ENCODE peak calls at places on chromosomes 7 and 10, in nine cellular contexts. H is IMR-90; B is Panc1; E is cardiac muscle cell; M is ovary; K is fibroblast of lung; J is CD8-positive, alpha-beta T cell; I is small intestine; X is uterus. U is an unnamed sample.

GRCh38 chr10:105956550-105956949 is 1208.0 kb downstream of the SORCS1 start:
- DNase-seq in H (no peak), B (no peak), E (no peak), M (no peak), K (no peak), J (no peak), I (no peak), X (no peak), U (no peak)

GRCh38 chr7:74587435-74588126 is 69.9 kb upstream of the GTF2I start:
- DNase-seq in H (peak; percentile 89), B (no peak), E (peak; percentile 97), M (peak; percentile 90), K (peak; percentile 91), J (no peak), I (peak; percentile 50), X (peak; percentile 89), U (peak; percentile 90)

GRCh38 chr7:157710396-157710795 is 373.6 kb downstream of the DNAJB6 start:
- DNase-seq in H (no peak), B (no peak), E (no peak), M (no peak), K (no peak), J (no peak), I (no peak), X (no peak), U (no peak)

GRCh38 chr10:29811751-29812427 is 177.1 kb upstream of the SVIL start:
- DNase-seq in H (peak; percentile 98), B (peak; percentile 55), E (peak; percentile 92), M (peak; percentile 70), K (peak; percentile 99), J (no peak), I (no peak), X (peak; percentile 92), U (no peak)

GRCh38 chr7:11026452-11027359 is 53.0 kb downstream of the PHF14 start:
- DNase-seq in H (peak; percentile 0), B (no peak), E (peak; percentile 1), M (no peak), K (peak; percentile 2), J (no peak), I (no peak), X (no peak), U (no peak)

GRCh38 chr7:46932656-46933424 is 649.1 kb downstream of the TNS3 start:
- DNase-seq in H (peak; percentile 96), B (peak; percentile 59), E (peak; percentile 98), M (peak; percentile 16), K (peak; percentile 95), J (no peak), I (no peak), X (peak; percentile 87), U (no peak)

GRCh38 chr7:151088856-151089699 is 2.8 kb downstream of the AGAP3 start:
- DNase-seq in H (peak; percentile 76), B (no peak), E (peak; percentile 57), M (peak; percentile 60), K (peak; percentile 63), J (no peak), I (peak; percentile 20), X (peak; percentile 65), U (peak; percentile 68)

GRCh38 chr10:51321968-51322367 is 247.7 kb downstream of the PRKG1 start:
- DNase-seq in H (peak; percentile 57), B (no peak), E (peak; percentile 47), M (no peak), K (no peak), J (no peak), I (no peak), X (no peak), U (no peak)

GRCh38 chr10:31599626-31600504 is 280.8 kb downstream of the ZEB1 start:
- DNase-seq in H (peak; percentile 15), B (no peak), E (no peak), M (no peak), K (no peak), J (no peak), I (no peak), X (no peak), U (no peak)

GRCh38 chr7:70893985-70894722 is 237.8 kb upstream of the GALNT17 start:
- DNase-seq in H (no peak), B (no peak), E (no peak), M (no peak), K (no peak), J (no peak), I (no peak), X (no peak), U (no peak)

DNA sequence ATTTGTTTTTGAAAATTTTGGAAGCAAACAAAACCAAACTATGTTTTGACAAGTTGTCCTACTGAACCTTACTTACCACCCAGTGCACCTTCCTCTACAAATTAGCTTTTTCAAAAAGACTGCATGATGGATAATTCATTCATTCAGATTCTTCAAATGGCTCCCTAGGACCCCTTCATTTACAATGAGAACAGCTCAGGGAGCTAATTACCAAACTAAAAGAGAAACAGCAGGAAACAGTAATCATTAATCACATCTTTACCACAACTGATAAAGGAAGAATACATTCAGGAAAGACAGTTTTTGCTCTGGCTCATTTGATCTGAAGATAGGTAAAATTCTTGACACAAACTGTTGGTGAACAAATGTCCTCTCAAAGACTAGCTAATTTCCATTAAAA is 1652.8 kb upstream of the LRRTM3 start:
- DNase-seq in H (no peak), B (no peak), E (no peak), M (no peak), K (no peak), J (no peak), I (no peak), X (no peak), U (no peak)
- H3K27ac ChIP-seq in H (no peak overlapping the region), B (no peak overlapping the region), E (no peak overlapping the region), M (no peak overlapping the region), K (no peak overlapping the region), J (no peak overlapping the region), I (no peak overlapping the region), X (no peak overlapping the region), U (no peak overlapping the region)

GRCh38 chr10:124601431-124602120 is 140.0 kb downstream of the LHPP start:
- DNase-seq in H (no peak), B (no peak), E (no peak), M (no peak), K (no peak), J (no peak), I (no peak), X (no peak), U (no peak)
- H3K4me1 ChIP-seq in H (no peaks in the 10 kb centered on the region), B (no peaks in the 10 kb centered on the region), E (no peaks in the 10 kb centered on the region), M (no peaks in the 10 kb centered on the region), K (no peaks in the 10 kb centered on the region), J (no peaks in the 10 kb centered on the region), I (no peaks in the 10 kb centered on the region), X (no peaks in the 10 kb centered on the region), U (no peaks in the 10 kb centered on the region)

DNA sequence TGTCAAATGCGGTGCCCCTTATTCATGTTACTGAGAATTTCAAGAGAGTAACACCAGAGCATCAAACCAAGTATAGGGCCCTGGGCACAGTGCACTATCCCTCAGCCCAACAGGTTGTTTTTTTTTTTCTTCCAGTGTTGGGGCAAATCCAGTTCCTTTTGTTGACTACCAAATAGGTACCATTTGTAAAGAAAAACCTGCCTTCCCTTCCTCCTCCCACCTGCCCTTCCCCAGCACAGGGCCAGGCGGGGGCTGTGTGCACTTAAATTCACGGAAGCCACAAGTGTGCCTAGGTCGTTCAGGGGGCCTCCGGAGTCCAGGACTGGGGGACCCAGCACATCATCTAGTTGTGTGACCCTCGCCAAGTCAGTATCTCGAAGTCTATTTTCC is 592 bp upstream of the SFXN4 start:
- DNase-seq in H (no peak), B (no peak), E (no peak), M (no peak), K (no peak), J (no peak), I (no peak), X (no peak), U (no peak)
- H3K27ac ChIP-seq in H (peak overlapping the region; percentile 71), B (peak overlapping the region; percentile 93), E (peak overlapping the region; percentile 94), M (peak overlapping the region; percentile 92), K (peak overlapping the region; percentile 59), J (peak overlapping the region; percentile 61), I (peak overlapping the region; percentile 78), X (peak overlapping the region; percentile 91), U (peak overlapping the region; percentile 70)

GRCh38 chr10:89280501-89280900 is 21.3 kb upstream of the IFIT2 start:
- DNase-seq in H (no peak), B (no peak), E (no peak), M (no peak), K (no peak), J (no peak), I (no peak), X (no peak), U (no peak)
- H3K4me1 ChIP-seq in H (peaks cover 27% of the 10 kb centered on the region), B (peaks cover 60% of the 10 kb centered on the region), E (peaks cover 17% of the 10 kb centered on the region), M (peaks cover 9% of the 10 kb centered on the region), K (peaks cover 27% of the 10 kb centered on the region), J (no peaks in the 10 kb centered on the region), I (peaks cover 6% of the 10 kb centered on the region), X (peaks cover 13% of the 10 kb centered on the region), U (peaks cover 72% of the 10 kb centered on the region)

DNA sequence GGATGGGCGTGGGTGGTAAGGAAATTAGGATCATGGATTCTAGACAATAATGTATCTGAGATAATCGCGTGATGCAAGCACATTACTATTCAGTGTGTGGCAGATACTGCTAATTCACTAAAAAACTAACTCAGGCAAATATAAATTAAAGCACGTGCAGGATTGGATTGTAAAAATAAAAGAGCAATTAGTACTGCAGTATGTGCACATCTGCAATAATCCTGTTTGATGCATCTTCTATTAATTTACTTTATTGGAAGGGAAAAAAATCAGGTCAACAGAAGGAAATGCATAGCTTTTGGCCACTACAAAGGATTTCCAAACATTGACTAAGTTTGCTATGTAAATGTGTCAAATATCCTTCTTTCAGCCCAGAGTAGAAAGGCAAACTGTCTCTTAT is 22.0 kb downstream of the TWIST1 start:
- DNase-seq in H (no peak), B (no peak), E (no peak), M (no peak), K (no peak), J (no peak), I (no peak), X (no peak), U (no peak)
- H3K27ac ChIP-seq in H (no peak overlapping the region), B (no peak overlapping the region), E (no peak overlapping the region), M (no peak overlapping the region), K (no peak overlapping the region), J (no peak overlapping the region), I (no peak overlapping the region), X (no peak overlapping the region), U (no peak overlapping the region)

DNA sequence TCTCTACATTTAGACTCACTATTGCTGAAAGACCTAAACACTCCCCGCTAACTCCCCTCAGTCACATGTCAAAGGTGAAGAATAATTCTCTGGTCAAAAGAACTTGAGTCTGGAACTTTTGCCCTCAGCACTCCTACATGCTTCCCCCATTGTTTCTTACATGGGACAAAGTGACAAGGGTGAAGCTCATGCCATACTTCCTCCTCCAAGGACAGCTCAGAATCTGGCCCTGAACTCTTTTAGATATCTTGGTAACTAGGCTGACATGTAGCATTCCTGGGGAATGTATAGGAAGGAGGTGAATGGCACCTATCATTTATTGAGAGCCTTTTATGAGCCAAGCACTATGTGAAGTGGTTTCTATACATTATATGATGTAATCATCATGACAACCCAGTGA is 246.8 kb downstream of the ARHGAP21 start:
- DNase-seq in H (no peak), B (no peak), E (no peak), M (no peak), K (no peak), J (no peak), I (peak; percentile 76), X (no peak), U (no peak)
- H3K4me1 ChIP-seq in H (no peaks in the 10 kb centered on the region), B (no peaks in the 10 kb centered on the region), E (no peaks in the 10 kb centered on the region), M (peaks cover 1% of the 10 kb centered on the region), K (no peaks in the 10 kb centered on the region), J (no peaks in the 10 kb centered on the region), I (peaks cover 3% of the 10 kb centered on the region), X (no peaks in the 10 kb centered on the region), U (no peaks in the 10 kb centered on the region)